ENCODE peak calls at places on chromosomes 7 and 10, in six cellular contexts. D is tibial artery; K is activated T-cell treated with anti-CD3 and anti-CD28 coated beads, Interleukin-2, amount 50 U/mL, for 4 hours; T is substantia nigra; H is stimulated activated CD8-positive, alpha-beta memory T cell treated with anti-CD3 and anti-CD28 coated beads, Interleukin-12 subunit alpha, Interleukin-12 subunit beta, amount 100 ng/mL, for 1 hour; S is activated CD4-positive, alpha-beta T cell treated with anti-CD3 and anti-CD28 coated beads, Interleukin-2, amount 10 ng/mL, durations not matched to agents 7 days and 5 days. C is an unnamed sample.

GRCh38 chr10:60314306-60314940 is 75.3 kb downstream of the ANK3 start:
- DNase-seq in K (no peak), H (no peak), D (no peak), T (no peak), S (no peak), C (no peak)

GRCh38 chr10:8049151-8049873 is 5.2 kb upstream of the GATA3 start:
- DNase-seq in K (no peak), D (peak), H (no peak), T (no peak), S (no peak), C (no peak)

GRCh38 chr7:134174797-134175261 is 47.7 kb downstream of the LRGUK start:
- DNase-seq in K (no peak), S (peak), H (no peak), T (no peak), D (no peak), C (no peak)

GRCh38 chr10:11835704-11836103 is 12.5 kb downstream of the PROSER2 start:
- DNase-seq in S (no peak), T (no peak), D (no peak), K (no peak), H (no peak), C (no peak)

GRCh38 chr7:111532625-111533024 is 29.7 kb downstream of the IMMP2L start:
- DNase-seq in S (no peak), H (no peak), T (no peak), K (no peak), D (peak), C (no peak)

GRCh38 chr10:74981831-74982633 is 129.4 kb upstream of the SAMD8 start:
- DNase-seq in H (no peak), D (no peak), K (no peak), T (no peak), S (no peak), C (no peak)

GRCh38 chr7:45098983-45099839 is 10.4 kb upstream of the NACAD start:
- DNase-seq in H (no peak), T (no peak), K (no peak), D (peak), S (no peak), C (no peak)

GRCh38 chr7:147400221-147400689 is 1190.3 kb upstream of the C7orf33 start:
- DNase-seq in T (no peak), S (no peak), D (no peak), K (no peak), H (no peak), C (no peak)

GRCh38 chr7:33452805-33453502 is 323.6 kb downstream of the BBS9 start:
- DNase-seq in S (no peak), D (no peak), H (no peak), T (no peak), K (no peak), C (no peak)

GRCh38 chr10:78149193-78149592 is 115.5 kb downstream of the RPS24 start:
- DNase-seq in D (no peak), T (no peak), K (no peak), H (no peak), S (no peak), C (no peak)

GRCh38 chr7:142535123-142535779 is 214.0 kb upstream of the PRSS1 start:
- DNase-seq in S (peak), K (peak), D (no peak), T (peak), H (peak), C (peak)

GRCh38 chr7:74203157-74203556 is 6.6 kb upstream of the LAT2 start:
- DNase-seq in H (no peak), K (no peak), D (no peak), T (peak), S (no peak), C (no peak)

GRCh38 chr10:125687507-125688185 is 4.7 kb upstream of the TEX36 start:
- DNase-seq in T (no peak), H (no peak), K (no peak), S (no peak), D (no peak), C (no peak)

GRCh38 chr10:588246-589165 is 101.0 kb downstream of the DIP2C start:
- DNase-seq in T (peak), S (no peak), D (peak), K (no peak), H (no peak), C (no peak)

GRCh38 chr10:113475381-113475807 is 77.5 kb upstream of the HABP2 start:
- DNase-seq in T (no peak), K (no peak), D (no peak), S (no peak), H (no peak), C (no peak)

GRCh38 chr7:78472519-78472918 is 673.9 kb downstream of the PHTF2 start:
- DNase-seq in H (no peak), S (no peak), D (no peak), T (no peak), K (no peak), C (no peak)

GRCh38 chr7:146654048-146654447 is 537.4 kb downstream of the CNTNAP2 start:
- DNase-seq in S (no peak), T (no peak), K (no peak), D (no peak), H (no peak), C (no peak)

GRCh38 chr7:101035941-101036340 is 16.1 kb downstream of the MUC17 start:
- DNase-seq in S (no peak), H (no peak), K (no peak), D (no peak), T (no peak), C (no peak)

GRCh38 chr7:132419538-132419937 is 156.7 kb downstream of the PLXNA4 start:
- DNase-seq in D (no peak), H (no peak), K (no peak), S (no peak), T (no peak), C (no peak)

GRCh38 chr10:19247843-19248242 is 199.2 kb downstream of the MALRD1 start:
- DNase-seq in D (no peak), S (no peak), H (no peak), K (no peak), T (no peak), C (no peak)

GRCh38 chr10:5948999-5949759 is 28.2 kb downstream of the IL15RA start:
- DNase-seq in D (no peak), T (peak), S (peak), H (no peak), K (peak), C (peak)

GRCh38 chr7:149414745-149415390 is 46.0 kb downstream of the ZNF777 start:
- DNase-seq in T (peak), H (peak), D (peak), S (peak), K (peak), C (no peak)

GRCh38 chr7:604038-604883 is 84.6 kb upstream of the PDGFA start:
- DNase-seq in T (peak), D (peak), H (peak), S (peak), K (peak), C (peak)

GRCh38 chr10:73601486-73601921 is 10.4 kb upstream of the USP54 start:
- DNase-seq in K (no peak), D (no peak), T (no peak), S (no peak), H (no peak), C (no peak)

GRCh38 chr10:15571570-15571969 is 148.2 kb downstream of the ITGA8 start:
- DNase-seq in T (no peak), S (no peak), D (no peak), H (no peak), K (no peak), C (no peak)

GRCh38 chr7:157606140-157606539 is 269.3 kb downstream of the DNAJB6 start:
- DNase-seq in S (no peak), T (no peak), H (no peak), D (no peak), K (no peak), C (no peak)

GRCh38 chr10:34045571-34046190 is 711.2 kb upstream of the NRP1 start:
- DNase-seq in H (no peak), S (no peak), T (no peak), K (no peak), D (no peak), C (no peak)

GRCh38 chr10:31833753-31834152 is 94.9 kb downstream of the ARHGAP12 start:
- DNase-seq in D (no peak), K (no peak), H (no peak), S (no peak), T (no peak), C (no peak)

GRCh38 chr10:84201682-84202081 is 7.3 kb downstream of the CDHR1 start:
- DNase-seq in T (no peak), S (no peak), H (no peak), K (no peak), D (peak), C (no peak)

GRCh38 chr10:35007858-35008301 is 82.3 kb downstream of the CUL2 start:
- DNase-seq in T (no peak), D (no peak), K (no peak), S (no peak), H (no peak), C (no peak)

GRCh38 chr7:36746347-36746746 is 22.1 kb upstream of the AOAH start:
- DNase-seq in H (no peak), D (no peak), S (no peak), T (no peak), K (no peak), C (peak)